ENCODE peak calls at places on chromosomes 5 and 9, in ten cellular contexts. One of them, this sample, is unnamed.

GRCh38 chr9:113787871-113788270 is 88.2 kb upstream of the ZNF618 start:
- DNase-seq in adrenal gland: no peak
- DNase-seq in stomach: no peak
- DNase-seq in endothelial cell of umbilical vein: no peak
- DNase-seq in gastrocnemius medialis: no peak
- DNase-seq in heart left ventricle: no peak
- DNase-seq in IMR-90: no peak
- DNase-seq in breast epithelium: no peak
- DNase-seq in body of pancreas: no peak
- DNase-seq in spleen: no peak
- DNase-seq in this sample: no peak

GRCh38 chr9:129197978-129198736 is 20.1 kb upstream of the IER5L start:
- DNase-seq in adrenal gland: peak; percentile 68
- DNase-seq in stomach: no peak
- DNase-seq in endothelial cell of umbilical vein: peak; percentile 78
- DNase-seq in gastrocnemius medialis: peak; percentile 48
- DNase-seq in heart left ventricle: no peak
- DNase-seq in IMR-90: peak; percentile 63
- DNase-seq in breast epithelium: no peak
- DNase-seq in body of pancreas: peak; percentile 18
- DNase-seq in spleen: no peak
- DNase-seq in this sample: no peak

GRCh38 chr9:37433754-37434435 is 11.4 kb downstream of the GRHPR start:
- DNase-seq in adrenal gland: no peak
- DNase-seq in stomach: no peak
- DNase-seq in endothelial cell of umbilical vein: peak; percentile 20
- DNase-seq in gastrocnemius medialis: no peak
- DNase-seq in heart left ventricle: no peak
- DNase-seq in IMR-90: peak; percentile 11
- DNase-seq in breast epithelium: no peak
- DNase-seq in body of pancreas: no peak
- DNase-seq in spleen: no peak
- DNase-seq in this sample: no peak

GRCh38 chr5:90477073-90477472 is 2.4 kb downstream of the POLR3G start:
- DNase-seq in adrenal gland: no peak
- DNase-seq in stomach: no peak
- DNase-seq in endothelial cell of umbilical vein: peak; percentile 2
- DNase-seq in gastrocnemius medialis: no peak
- DNase-seq in heart left ventricle: no peak
- DNase-seq in IMR-90: no peak
- DNase-seq in breast epithelium: no peak
- DNase-seq in body of pancreas: no peak
- DNase-seq in spleen: no peak
- DNase-seq in this sample: peak; percentile 6

GRCh38 chr5:138739938-138740337 is 13.3 kb upstream of the CTNNA1 start:
- DNase-seq in adrenal gland: no peak
- DNase-seq in stomach: no peak
- DNase-seq in endothelial cell of umbilical vein: no peak
- DNase-seq in gastrocnemius medialis: no peak
- DNase-seq in heart left ventricle: no peak
- DNase-seq in IMR-90: no peak
- DNase-seq in breast epithelium: no peak
- DNase-seq in body of pancreas: no peak
- DNase-seq in spleen: no peak
- DNase-seq in this sample: no peak

GRCh38 chr5:24623018-24623417 is 21.8 kb downstream of the CDH10 start:
- DNase-seq in adrenal gland: no peak
- DNase-seq in stomach: no peak
- DNase-seq in endothelial cell of umbilical vein: no peak
- DNase-seq in gastrocnemius medialis: no peak
- DNase-seq in heart left ventricle: no peak
- DNase-seq in IMR-90: no peak
- DNase-seq in breast epithelium: no peak
- DNase-seq in body of pancreas: no peak
- DNase-seq in spleen: no peak
- DNase-seq in this sample: no peak

GRCh38 chr9:93827545-93828330 is 127.4 kb downstream of the BARX1 start:
- DNase-seq in adrenal gland: peak; percentile 62
- DNase-seq in stomach: peak; percentile 55
- DNase-seq in endothelial cell of umbilical vein: peak; percentile 73
- DNase-seq in gastrocnemius medialis: no peak
- DNase-seq in heart left ventricle: peak; percentile 70
- DNase-seq in IMR-90: peak; percentile 28
- DNase-seq in breast epithelium: no peak
- DNase-seq in body of pancreas: peak; percentile 72
- DNase-seq in spleen: peak; percentile 84
- DNase-seq in this sample: peak; percentile 39

GRCh38 chr5:141734501-141735231 is 52.6 kb upstream of the ARAP3 start:
- DNase-seq in adrenal gland: no peak
- DNase-seq in stomach: peak; percentile 35
- DNase-seq in endothelial cell of umbilical vein: peak; percentile 47
- DNase-seq in gastrocnemius medialis: no peak
- DNase-seq in heart left ventricle: no peak
- DNase-seq in IMR-90: peak; percentile 61
- DNase-seq in breast epithelium: no peak
- DNase-seq in body of pancreas: peak; percentile 49
- DNase-seq in spleen: no peak
- DNase-seq in this sample: peak; percentile 49

GRCh38 chr5:157652377-157652692 is at the start of gene SOX30:
- DNase-seq in adrenal gland: no peak
- DNase-seq in stomach: no peak
- DNase-seq in endothelial cell of umbilical vein: no peak
- DNase-seq in gastrocnemius medialis: no peak
- DNase-seq in heart left ventricle: no peak
- DNase-seq in IMR-90: no peak
- DNase-seq in breast epithelium: no peak
- DNase-seq in body of pancreas: no peak
- DNase-seq in spleen: no peak
- DNase-seq in this sample: no peak

GRCh38 chr5:159915913-159916840 is at the start of gene ADRA1B:
- DNase-seq in adrenal gland: peak; percentile 60
- DNase-seq in stomach: peak; percentile 73
- DNase-seq in endothelial cell of umbilical vein: peak; percentile 42
- DNase-seq in gastrocnemius medialis: peak; percentile 38
- DNase-seq in heart left ventricle: peak; percentile 87
- DNase-seq in IMR-90: peak; percentile 53
- DNase-seq in breast epithelium: peak; percentile 63
- DNase-seq in body of pancreas: peak; percentile 60
- DNase-seq in spleen: peak; percentile 89
- DNase-seq in this sample: peak; percentile 25

DNA sequence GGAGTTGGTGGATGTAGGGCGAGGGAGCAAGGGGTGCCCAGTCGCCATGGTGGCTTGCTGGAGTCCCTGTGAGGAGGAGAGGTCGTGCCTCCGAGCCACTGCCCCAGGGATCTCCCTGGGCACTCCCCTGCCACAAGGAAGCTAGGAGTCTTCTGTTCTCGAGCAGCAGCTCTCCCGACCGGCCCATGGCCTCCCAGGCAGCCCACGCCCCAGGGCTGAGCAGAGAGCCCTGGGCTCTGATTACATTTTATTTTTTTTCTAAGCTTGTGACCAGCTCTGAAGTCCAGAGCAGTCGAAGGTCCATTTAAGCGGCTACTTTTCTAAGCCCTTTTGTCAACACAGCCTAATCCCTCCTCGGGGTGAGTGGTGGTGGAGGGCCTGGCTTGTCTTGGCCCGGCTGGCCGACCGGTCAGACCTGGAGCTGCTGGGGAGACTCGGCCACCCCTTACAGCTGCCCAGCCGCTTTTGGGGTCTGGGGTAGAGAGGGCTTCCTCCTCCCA is 2.1 kb downstream of the RXRA start:
- DNase-seq in adrenal gland: no peak
- DNase-seq in stomach: peak; percentile 65
- DNase-seq in endothelial cell of umbilical vein: peak; percentile 34
- DNase-seq in gastrocnemius medialis: no peak
- DNase-seq in heart left ventricle: peak; percentile 48
- DNase-seq in IMR-90: peak; percentile 47
- DNase-seq in breast epithelium: no peak
- DNase-seq in body of pancreas: no peak
- DNase-seq in spleen: no peak
- DNase-seq in this sample: no peak
- TF ChIP-seq POLR2A in adrenal gland: no peak
- TF ChIP-seq POLR2A in stomach: peak; percentile 13
- TF ChIP-seq POLR2A in endothelial cell of umbilical vein: no peak
- TF ChIP-seq POLR2A in gastrocnemius medialis: peak; percentile 37
- TF ChIP-seq POLR2A in heart left ventricle: no peak
- TF ChIP-seq POLR2A in IMR-90: no peak
- TF ChIP-seq POLR2A in breast epithelium: no peak
- TF ChIP-seq POLR2A in body of pancreas: peak; percentile 6
- TF ChIP-seq POLR2A in spleen: no peak
- TF ChIP-seq POLR2A in this sample: no peak

GRCh38 chr9:6415266-6415665 is 2.3 kb downstream of the UHRF2 start:
- DNase-seq in adrenal gland: no peak
- DNase-seq in stomach: no peak
- DNase-seq in endothelial cell of umbilical vein: no peak
- DNase-seq in gastrocnemius medialis: no peak
- DNase-seq in heart left ventricle: no peak
- DNase-seq in IMR-90: no peak
- DNase-seq in breast epithelium: no peak
- DNase-seq in body of pancreas: no peak
- DNase-seq in spleen: no peak
- DNase-seq in this sample: peak; percentile 65

GRCh38 chr9:6413365-6414263 is 615 bp downstream of the UHRF2 start:
- DNase-seq in adrenal gland: no peak
- DNase-seq in stomach: peak; percentile 42
- DNase-seq in endothelial cell of umbilical vein: no peak
- DNase-seq in gastrocnemius medialis: peak; percentile 23
- DNase-seq in heart left ventricle: peak; percentile 68
- DNase-seq in IMR-90: no peak
- DNase-seq in breast epithelium: no peak
- DNase-seq in body of pancreas: peak; percentile 58
- DNase-seq in spleen: peak; percentile 93
- DNase-seq in this sample: peak; percentile 74

GRCh38 chr9:6414291-6414690 is 1.3 kb downstream of the UHRF2 start:
- DNase-seq in adrenal gland: no peak
- DNase-seq in stomach: no peak
- DNase-seq in endothelial cell of umbilical vein: peak; percentile 54
- DNase-seq in gastrocnemius medialis: no peak
- DNase-seq in heart left ventricle: no peak
- DNase-seq in IMR-90: peak; percentile 50
- DNase-seq in breast epithelium: no peak
- DNase-seq in body of pancreas: no peak
- DNase-seq in spleen: no peak
- DNase-seq in this sample: peak; percentile 71

GRCh38 chr9:6410653-6411052 is 2.3 kb upstream of the UHRF2 start:
- DNase-seq in adrenal gland: no peak
- DNase-seq in stomach: no peak
- DNase-seq in endothelial cell of umbilical vein: no peak
- DNase-seq in gastrocnemius medialis: no peak
- DNase-seq in heart left ventricle: no peak
- DNase-seq in IMR-90: no peak
- DNase-seq in breast epithelium: no peak
- DNase-seq in body of pancreas: no peak
- DNase-seq in spleen: no peak
- DNase-seq in this sample: no peak

GRCh38 chr9:6412572-6413364 is at the start of gene UHRF2:
- DNase-seq in adrenal gland: peak; percentile 99
- DNase-seq in stomach: peak; percentile 99
- DNase-seq in endothelial cell of umbilical vein: peak; percentile 97
- DNase-seq in gastrocnemius medialis: peak; percentile 98
- DNase-seq in heart left ventricle: peak; percentile 100
- DNase-seq in IMR-90: peak; percentile 97
- DNase-seq in breast epithelium: peak; percentile 98
- DNase-seq in body of pancreas: peak; percentile 99
- DNase-seq in spleen: peak; percentile 100
- DNase-seq in this sample: peak; percentile 99
- TF ChIP-seq POLR2A in adrenal gland: peak; percentile 76
- TF ChIP-seq POLR2A in stomach: peak; percentile 28
- TF ChIP-seq POLR2A in endothelial cell of umbilical vein: peak; percentile 89
- TF ChIP-seq POLR2A in gastrocnemius medialis: peak; percentile 89
- TF ChIP-seq POLR2A in heart left ventricle: peak; percentile 70
- TF ChIP-seq POLR2A in IMR-90: peak; percentile 92
- TF ChIP-seq POLR2A in breast epithelium: peak; percentile 69
- TF ChIP-seq POLR2A in body of pancreas: peak; percentile 90
- TF ChIP-seq POLR2A in spleen: peak; percentile 92
- TF ChIP-seq POLR2A in this sample: peak; percentile 92

GRCh38 chr5:1881731-1882336 is 891 bp downstream of the IRX4 start:
- DNase-seq in adrenal gland: no peak
- DNase-seq in stomach: no peak
- DNase-seq in endothelial cell of umbilical vein: no peak
- DNase-seq in gastrocnemius medialis: no peak
- DNase-seq in heart left ventricle: peak; percentile 61
- DNase-seq in IMR-90: no peak
- DNase-seq in breast epithelium: no peak
- DNase-seq in body of pancreas: no peak
- DNase-seq in spleen: no peak
- DNase-seq in this sample: no peak
- TF ChIP-seq POLR2A in adrenal gland: no peak
- TF ChIP-seq POLR2A in stomach: no peak
- TF ChIP-seq POLR2A in endothelial cell of umbilical vein: no peak
- TF ChIP-seq POLR2A in gastrocnemius medialis: no peak
- TF ChIP-seq POLR2A in heart left ventricle: no peak
- TF ChIP-seq POLR2A in IMR-90: no peak
- TF ChIP-seq POLR2A in breast epithelium: no peak
- TF ChIP-seq POLR2A in body of pancreas: no peak
- TF ChIP-seq POLR2A in spleen: no peak
- TF ChIP-seq POLR2A in this sample: no peak

DNA sequence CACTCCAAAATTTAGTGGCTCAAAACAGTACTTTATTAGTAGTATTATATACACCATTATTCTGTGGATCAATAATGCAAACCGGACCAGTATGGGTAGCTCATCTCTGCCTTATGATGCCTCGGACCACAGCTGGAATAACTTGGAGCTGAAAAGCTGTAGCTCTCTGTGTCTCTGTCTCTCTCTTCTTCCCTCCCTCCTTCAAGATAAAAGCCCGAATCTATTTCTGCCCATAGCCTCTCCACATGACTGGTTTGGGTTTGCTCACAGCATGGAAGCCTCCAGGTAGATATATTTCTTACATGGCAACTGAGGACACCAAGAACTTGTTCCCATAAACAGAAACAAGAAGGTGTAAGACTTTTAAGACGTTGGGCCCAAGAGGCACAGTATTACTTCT is 147.5 kb upstream of the TBCA start:
- DNase-seq in adrenal gland: no peak
- DNase-seq in stomach: no peak
- DNase-seq in endothelial cell of umbilical vein: no peak
- DNase-seq in gastrocnemius medialis: no peak
- DNase-seq in heart left ventricle: no peak
- DNase-seq in IMR-90: no peak
- DNase-seq in breast epithelium: no peak
- DNase-seq in body of pancreas: no peak
- DNase-seq in spleen: no peak
- DNase-seq in this sample: no peak
- TF ChIP-seq POLR2A in adrenal gland: no peak
- TF ChIP-seq POLR2A in stomach: no peak
- TF ChIP-seq POLR2A in endothelial cell of umbilical vein: no peak
- TF ChIP-seq POLR2A in gastrocnemius medialis: no peak
- TF ChIP-seq POLR2A in heart left ventricle: no peak
- TF ChIP-seq POLR2A in IMR-90: no peak
- TF ChIP-seq POLR2A in breast epithelium: no peak
- TF ChIP-seq POLR2A in body of pancreas: no peak
- TF ChIP-seq POLR2A in spleen: no peak
- TF ChIP-seq POLR2A in this sample: no peak

This sample was measured in erythroblast.